ENCODE peak calls at places on chromosomes 6 and 20, in four cellular contexts. W, Q, U and V are unnamed samples.

GRCh38 chr6:137827977-137828815 is 38.9 kb upstream of the TNFAIP3 start:
- DNase-seq in U (no peak), W (no peak), Q (no peak), V (no peak)

GRCh38 chr6:100023798-100024197 is 29.8 kb upstream of the MCHR2 start:
- DNase-seq in U (no peak), W (no peak), Q (no peak), V (no peak)

GRCh38 chr20:8798505-8798904 is 270.4 kb upstream of the PLCB4 start:
- DNase-seq in U (no peak), Q (no peak), W (no peak), V (peak; percentile 76)

GRCh38 chr6:167739721-167740475 is 86.8 kb upstream of the AFDN start:
- DNase-seq in U (no peak), W (no peak), Q (no peak), V (no peak)

GRCh38 chr20:61873651-61874420 is 191.8 kb downstream of the TAF4 start:
- DNase-seq in W (no peak), Q (no peak), U (no peak), V (no peak)

GRCh38 chr20:44209691-44210421 is 715 bp downstream of the OSER1 start:
- DNase-seq in U (no peak), Q (no peak), W (no peak), V (peak; percentile 63)

GRCh38 chr20:31719644-31720485 is 2.8 kb downstream of the BCL2L1 start:
- DNase-seq in U (no peak), Q (peak; percentile 99), W (peak; percentile 72), V (no peak)

GRCh38 chr6:165117121-165117520 is 192.3 kb downstream of the C6orf118 start:
- DNase-seq in U (no peak), Q (no peak), W (no peak), V (no peak)

GRCh38 chr6:138105446-138105845 is 1.8 kb downstream of the PERP start:
- DNase-seq in U (no peak), Q (peak; percentile 70), W (peak; percentile 28), V (no peak)

GRCh38 chr20:2750343-2751251 is 49.8 kb downstream of the CPXM1 start:
- DNase-seq in U (peak; percentile 37), Q (peak; percentile 59), W (peak; percentile 78), V (peak; percentile 7)

GRCh38 chr6:36029464-36029863 is 1.9 kb downstream of the MAPK14 start:
- DNase-seq in Q (peak; percentile 68), U (no peak), W (no peak), V (peak; percentile 50)

GRCh38 chr6:41428995-41429417 is 93.6 kb downstream of the NCR2 start:
- DNase-seq in U (no peak), Q (no peak), W (no peak), V (no peak)

GRCh38 chr6:971981-972640 is 279.2 kb upstream of the EXOC2 start:
- DNase-seq in Q (no peak), W (no peak), U (no peak), V (no peak)

GRCh38 chr6:44925100-44925739 is 402.9 kb upstream of the RUNX2 start:
- DNase-seq in Q (peak; percentile 44), W (no peak), U (peak; percentile 20), V (peak; percentile 59)

GRCh38 chr6:142848969-142849368 is 96.0 kb downstream of the HIVEP2 start:
- DNase-seq in W (no peak), Q (no peak), U (no peak), V (no peak)

GRCh38 chr20:44357555-44358130 is 2.1 kb downstream of the HNF4A start:
- DNase-seq in Q (no peak), W (no peak), U (no peak), V (no peak)

GRCh38 chr6:5162401-5162800 is 77.3 kb downstream of the PPP1R3G start:
- DNase-seq in Q (no peak), W (no peak), U (no peak), V (no peak)

GRCh38 chr6:3721810-3722209 is 29.7 kb downstream of the PXDC1 start:
- DNase-seq in Q (no peak), W (no peak), U (no peak), V (no peak)

GRCh38 chr20:45409531-45410272 is 1.6 kb downstream of the DBNDD2 start:
- DNase-seq in U (no peak), W (no peak), Q (no peak), V (no peak)

GRCh38 chr20:48921883-48922867 is 664 bp downstream of the ARFGEF2 start:
- DNase-seq in Q (peak; percentile 67), U (peak; percentile 83), W (peak; percentile 52), V (peak; percentile 36)

GRCh38 chr20:51494241-51495110 is 48.0 kb downstream of the NFATC2 start:
- DNase-seq in U (no peak), Q (no peak), W (no peak), V (no peak)

GRCh38 chr20:51493346-51493791 is 49.1 kb downstream of the NFATC2 start:
- DNase-seq in W (no peak), Q (no peak), U (peak; percentile 45), V (no peak)

GRCh38 chr20:51491393-51491792 is 51.1 kb downstream of the NFATC2 start:
- DNase-seq in W (no peak), U (no peak), Q (no peak), V (no peak)

GRCh38 chr20:51490635-51491034 is 51.9 kb downstream of the NFATC2 start:
- DNase-seq in W (no peak), Q (no peak), U (no peak), V (no peak)

DNA sequence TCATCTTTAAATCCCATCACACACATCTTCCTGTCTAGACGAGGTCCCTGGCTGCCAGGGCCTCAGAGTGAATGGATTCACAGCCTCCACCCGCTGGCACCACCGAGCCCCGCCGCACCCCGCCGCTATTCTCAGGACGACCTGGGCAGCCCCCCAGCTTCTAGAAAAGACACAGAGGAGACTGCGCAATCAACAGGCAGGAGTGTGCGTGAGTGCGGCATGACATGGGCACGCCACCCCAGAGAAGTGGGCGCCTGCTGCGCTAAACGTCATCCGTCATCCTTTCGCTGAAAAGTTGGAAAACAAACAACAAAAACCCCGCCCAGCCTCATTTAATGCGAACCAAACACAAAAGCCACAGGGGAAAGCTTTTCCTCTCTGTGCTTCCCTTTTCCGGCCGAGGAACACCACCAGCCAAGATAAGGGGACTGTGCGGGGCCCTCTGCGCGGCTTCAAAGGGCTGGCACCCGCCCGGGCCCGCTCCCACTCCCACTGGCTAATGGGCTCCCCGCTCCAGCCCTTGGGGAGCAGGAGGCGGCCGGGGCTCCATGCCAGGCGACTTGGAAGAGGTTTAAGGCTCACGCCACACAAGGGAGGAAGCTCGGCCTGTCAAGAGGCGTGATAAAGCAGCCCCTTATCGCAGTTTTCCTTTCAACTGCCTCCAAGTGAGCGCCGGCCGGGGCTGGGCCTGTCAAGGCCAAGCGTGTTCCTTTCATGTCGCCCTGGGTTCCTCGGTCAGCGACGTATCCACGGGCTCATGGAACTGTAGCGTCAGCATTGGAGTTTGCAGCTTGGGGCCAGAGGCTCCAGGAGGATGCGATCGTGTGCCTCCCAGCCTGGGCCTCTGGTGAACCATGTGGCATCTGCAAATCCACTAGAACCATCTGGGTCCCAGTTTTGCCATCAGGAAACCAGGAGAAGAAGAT is 50.1 kb downstream of the NFATC2 start:
- DNase-seq in Q (no peak), W (no peak), U (peak; percentile 83), V (peak; percentile 92)
- H3K27ac ChIP-seq in Q (no peak overlapping the region), W (no peak overlapping the region), U (peak overlapping the region; percentile 94), V (peak overlapping the region; percentile 81)

GRCh38 chr20:3784863-3785239 is 1.7 kb downstream of the CENPB start:
- DNase-seq in U (no peak), W (no peak), Q (no peak), V (no peak)

GRCh38 chr20:3785240-3786125 is 1.1 kb downstream of the CENPB start:
- DNase-seq in W (no peak), Q (no peak), U (peak; percentile 24), V (peak; percentile 24)

GRCh38 chr20:3786665-3787639 is at the start of gene CENPB:
- DNase-seq in Q (peak; percentile 83), W (peak; percentile 84), U (peak; percentile 85), V (peak; percentile 83)

GRCh38 chr20:3784226-3784853 is 2.2 kb downstream of the CENPB start:
- DNase-seq in W (no peak), U (no peak), Q (no peak), V (no peak)

DNA sequence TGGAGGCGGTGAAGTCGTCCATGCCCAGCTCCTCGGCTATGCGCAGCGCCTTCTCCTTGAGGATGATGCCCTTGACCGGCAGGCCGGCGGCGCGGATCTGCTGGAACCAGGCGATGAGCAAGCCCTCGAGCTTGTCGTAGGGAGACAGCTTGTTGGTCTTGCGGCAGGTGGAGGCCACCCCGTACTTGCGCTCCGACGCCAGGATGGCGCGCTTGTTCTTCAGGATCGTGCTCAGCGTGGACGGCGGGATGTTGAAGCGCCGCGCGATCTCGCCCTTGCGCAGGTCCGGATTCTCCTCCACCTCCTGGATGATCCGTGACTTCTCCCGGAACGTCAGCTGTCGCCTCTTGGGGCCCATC is 435 bp downstream of the CENPB start:
- DNase-seq in W (no peak), U (no peak), Q (no peak), V (peak; percentile 67)
- TF ChIP-seq MYC in W (no peak), U (peak; percentile 16), Q (no peak), V (no peak)

DNA sequence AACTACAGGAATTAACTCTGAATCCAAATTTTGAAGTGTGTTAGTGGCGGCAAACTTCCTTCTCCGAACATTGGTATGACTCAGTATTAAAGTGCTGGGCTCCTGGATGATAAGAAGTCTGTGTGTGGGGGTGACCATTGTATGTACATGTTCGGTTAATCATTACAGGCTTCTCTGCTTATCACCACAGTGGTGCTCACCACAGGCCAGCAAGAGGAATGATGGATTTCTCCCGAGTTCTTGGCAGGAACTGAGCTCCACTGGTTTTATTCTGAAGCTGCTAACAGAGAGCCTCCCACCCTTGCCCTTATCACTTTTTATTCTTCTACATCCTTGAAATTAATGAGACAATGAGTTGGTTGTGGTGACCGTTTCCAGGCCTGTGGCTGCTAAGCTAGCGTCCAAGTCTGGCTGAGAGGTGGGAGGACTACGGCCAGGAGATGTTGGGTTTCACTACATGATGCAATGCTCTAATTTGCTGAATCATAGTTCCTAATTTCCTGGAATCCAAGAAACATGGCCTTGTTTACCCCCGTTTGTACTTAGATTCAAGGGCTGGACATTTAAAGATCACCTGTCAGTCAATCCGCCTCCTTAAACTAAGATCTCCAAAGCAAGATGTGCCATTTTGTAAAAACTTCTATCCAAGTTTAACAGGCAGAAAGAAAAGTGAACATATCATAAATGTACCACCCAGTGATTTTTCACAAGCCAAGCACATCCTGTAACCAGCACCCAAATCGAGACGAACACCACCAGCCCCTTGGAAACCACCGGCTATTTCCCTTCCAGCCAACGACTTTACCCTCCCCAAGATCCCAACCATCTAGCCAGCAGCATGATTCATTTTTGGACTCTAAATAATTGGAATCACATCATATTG is 172.6 kb downstream of the FOXA2 start:
- DNase-seq in W (peak; percentile 97), U (peak; percentile 69), Q (peak; percentile 96), V (no peak)
- TF ChIP-seq JUN in W (peak; percentile 97), U (no peak), Q (no peak), V (no peak)

DNA sequence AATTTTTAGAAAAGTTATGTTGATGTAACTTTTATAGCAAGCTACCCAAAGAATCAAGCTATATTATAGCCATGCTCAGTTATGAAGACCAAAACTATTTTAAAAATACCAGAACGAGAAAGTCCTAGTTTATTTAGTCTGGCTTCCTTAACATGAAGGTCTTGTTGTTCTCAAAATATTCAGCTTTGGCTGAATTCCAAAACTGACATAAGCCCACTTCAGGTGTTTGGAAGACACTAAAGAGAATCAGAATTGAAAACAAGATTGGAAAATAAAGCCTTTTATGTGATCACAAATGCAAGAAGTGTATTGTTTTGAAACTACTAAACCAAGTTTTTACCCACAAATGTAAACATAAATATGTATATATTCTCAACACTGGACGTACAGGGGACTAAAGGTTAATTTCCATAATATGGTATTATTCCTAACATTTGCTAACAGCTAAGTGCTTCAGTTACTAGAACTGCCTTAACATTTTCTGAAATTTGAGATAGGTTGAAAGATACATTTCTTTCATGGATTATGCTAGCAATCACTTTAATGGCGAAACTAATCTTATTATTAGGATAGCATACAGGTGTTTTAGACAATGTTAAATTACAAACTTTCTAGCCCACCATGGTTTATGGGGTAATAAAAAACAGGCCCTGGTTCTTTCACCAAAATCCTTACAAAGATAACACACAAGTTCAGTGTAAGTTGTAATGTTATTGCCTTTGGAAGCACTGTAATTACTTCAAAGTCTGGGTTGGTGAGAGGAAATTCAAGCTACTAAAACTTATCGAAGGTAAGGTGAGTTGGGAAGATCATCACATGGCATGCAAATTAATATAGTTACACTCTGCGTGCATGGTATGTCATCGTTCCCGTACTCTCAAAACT is 1.6 kb downstream of the MAP3K5 start:
- DNase-seq in W (no peak), Q (no peak), U (no peak), V (peak; percentile 31)
- H3K27ac ChIP-seq in W (peak overlapping the region; percentile 95), Q (no peak overlapping the region), U (peak overlapping the region; percentile 86), V (no peak overlapping the region)